ENCODE peak calls at places on chromosomes 11 and 22, in six cellular contexts. N is transverse colon, X is fibroblast of mammary gland, Z is breast epithelium, S is astrocyte of the cerebellum, Y is astrocyte of the spinal cord. Q is an unnamed sample.

GRCh38 chr11:115676768-115677167 is 172.6 kb upstream of the CADM1 start:
- DNase-seq in N (no peak), X (no peak), Z (no peak), S (peak), Y (peak), Q (no peak)

GRCh38 chr11:575324-575995 is 810 bp upstream of the PHRF1 start:
- DNase-seq in N (no peak), X (no peak), Z (no peak), S (no peak), Y (peak), Q (no peak)

GRCh38 chr11:35185696-35186095 is 46.7 kb downstream of the CD44 start:
- DNase-seq in N (no peak), X (no peak), Z (no peak), S (no peak), Y (no peak), Q (no peak)

GRCh38 chr11:118785362-118785761 is 5.6 kb downstream of the DDX6 start:
- DNase-seq in N (no peak), X (peak), Z (no peak), S (no peak), Y (peak), Q (no peak)

GRCh38 chr22:50698546-50698945 is 25.9 kb downstream of the SHANK3 start:
- DNase-seq in N (no peak), X (no peak), Z (no peak), S (no peak), Y (no peak), Q (no peak)

GRCh38 chr22:41401781-41402648 is 20.3 kb downstream of the TEF start:
- DNase-seq in N (peak), X (peak), Z (no peak), S (no peak), Y (peak), Q (no peak)

GRCh38 chr11:74849525-74850391 is 99.1 kb downstream of the XRRA1 start:
- DNase-seq in N (no peak), X (peak), Z (no peak), S (peak), Y (peak), Q (no peak)

GRCh38 chr11:85974126-85974525 is 94.8 kb downstream of the PICALM start:
- DNase-seq in N (no peak), X (peak), Z (no peak), S (no peak), Y (no peak), Q (no peak)

GRCh38 chr11:66727282-66727882 is 1.6 kb downstream of the SPTBN2 start:
- DNase-seq in N (peak), X (no peak), Z (no peak), S (no peak), Y (peak), Q (no peak)

GRCh38 chr11:64841592-64842365 is 2.7 kb downstream of the CDC42BPG start:
- DNase-seq in N (no peak), X (no peak), Z (peak), S (no peak), Y (no peak), Q (no peak)

GRCh38 chr11:62856333-62856910 is 17.0 kb upstream of the WDR74 start:
- DNase-seq in N (no peak), X (peak), Z (no peak), S (no peak), Y (peak), Q (no peak)

GRCh38 chr22:29710922-29711593 is 8.7 kb upstream of the CABP7 start:
- DNase-seq in N (peak), X (no peak), Z (no peak), S (no peak), Y (no peak), Q (no peak)

GRCh38 chr11:57163160-57163868 is 18.4 kb upstream of the LRRC55 start:
- DNase-seq in N (no peak), X (no peak), Z (no peak), S (no peak), Y (no peak), Q (no peak)

GRCh38 chr11:62242021-62242420 is at the start of gene SCGB1D2:
- DNase-seq in N (no peak), X (no peak), Z (peak), S (no peak), Y (no peak), Q (peak)

GRCh38 chr11:115745041-115745440 is 240.8 kb upstream of the CADM1 start:
- DNase-seq in N (no peak), X (no peak), Z (no peak), S (no peak), Y (no peak), Q (no peak)

GRCh38 chr11:34269031-34269430 is 88.8 kb downstream of the ABTB2 start:
- DNase-seq in N (no peak), X (no peak), Z (no peak), S (peak), Y (peak), Q (no peak)

GRCh38 chr22:19058713-19059451 is 63.3 kb downstream of the DGCR2 start:
- DNase-seq in N (no peak), X (no peak), Z (no peak), S (no peak), Y (no peak), Q (no peak)

GRCh38 chr22:19687561-19688300 is 26.6 kb upstream of the SEPTIN5 start:
- DNase-seq in N (no peak), X (no peak), Z (no peak), S (no peak), Y (no peak), Q (no peak)

GRCh38 chr11:47523491-47524199 is 29.3 kb downstream of the CELF1 start:
- DNase-seq in N (no peak), X (peak), Z (no peak), S (peak), Y (peak), Q (peak)

GRCh38 chr11:64447717-64448598 is 89.0 kb downstream of the RPS6KA4 start:
- DNase-seq in N (peak), X (no peak), Z (peak), S (no peak), Y (no peak), Q (no peak)

GRCh38 chr11:33478111-33478573 is 221.0 kb downstream of the HIPK3 start:
- DNase-seq in N (no peak), X (peak), Z (no peak), S (no peak), Y (no peak), Q (no peak)

GRCh38 chr11:1674879-1675235 is 22.1 kb upstream of the KRTAP5-6 start:
- DNase-seq in N (no peak), X (no peak), Z (no peak), S (no peak), Y (no peak), Q (no peak)

GRCh38 chr11:12110714-12111481 is 508 bp downstream of the MICAL2 start:
- DNase-seq in N (peak), X (no peak), Z (peak), S (no peak), Y (peak), Q (no peak)

GRCh38 chr11:117796456-117797428 is at the start of gene DSCAML1:
- DNase-seq in N (no peak), X (no peak), Z (no peak), S (no peak), Y (no peak), Q (no peak)

GRCh38 chr11:19216709-19217374 is 15.1 kb upstream of the CSRP3 start:
- DNase-seq in N (no peak), X (no peak), Z (no peak), S (no peak), Y (no peak), Q (no peak)

GRCh38 chr22:27113211-27114030 is 456.0 kb downstream of the MIAT start:
- DNase-seq in N (peak), X (peak), Z (peak), S (peak), Y (peak), Q (peak)

GRCh38 chr11:1570896-1571759 is 943 bp downstream of the DUSP8 start:
- DNase-seq in N (no peak), X (no peak), Z (peak), S (no peak), Y (no peak), Q (no peak)

DNA sequence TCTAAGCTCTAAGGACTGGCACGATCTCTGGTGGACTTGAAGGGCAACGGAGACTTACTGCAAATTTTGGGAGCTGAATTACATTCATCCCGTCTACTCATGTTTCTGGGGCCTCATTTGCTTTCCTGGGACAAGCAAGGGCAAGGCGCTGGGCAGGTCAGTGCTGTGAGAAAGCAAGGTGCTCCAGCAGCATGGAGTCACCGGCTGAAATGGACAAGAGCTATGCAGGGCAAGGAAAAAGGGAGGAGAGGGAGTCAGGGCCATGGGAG is 25.6 kb downstream of the FLI1 start:
- DNase-seq in N (no peak), X (no peak), Z (no peak), S (no peak), Y (no peak), Q (no peak)
- H3K4me3 ChIP-seq in N (no peak), X (no peak), Z (no peak), S (no peak), Y (no peak), Q (no peak)

DNA sequence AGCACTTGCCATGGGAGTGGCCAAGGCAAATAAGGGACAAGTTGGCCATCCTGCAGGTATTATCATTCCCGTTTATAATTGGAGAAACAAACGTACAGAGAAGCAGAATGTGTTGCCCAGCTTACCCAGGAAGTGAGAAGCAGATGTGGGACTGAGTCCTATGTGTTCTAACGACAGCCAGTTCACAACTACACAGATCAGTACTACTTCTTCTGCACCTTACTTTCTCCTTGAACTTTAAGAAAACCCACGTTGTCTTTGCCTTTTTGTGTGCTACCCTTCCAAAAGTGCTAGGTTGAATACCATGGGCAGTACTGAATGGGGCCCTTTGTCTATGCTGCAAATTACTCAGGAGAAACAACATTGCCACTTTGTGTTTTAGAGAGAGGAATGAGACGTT is 62.8 kb upstream of the BLID start:
- DNase-seq in N (no peak), X (peak), Z (no peak), S (no peak), Y (no peak), Q (no peak)
- H3K4me3 ChIP-seq in N (no peak), X (peak), Z (no peak), S (peak), Y (peak), Q (no peak)

GRCh38 chr11:44264126-44264749 is 45.7 kb downstream of the ALX4 start:
- DNase-seq in N (no peak), X (no peak), Z (no peak), S (no peak), Y (no peak), Q (no peak)

GRCh38 chr11:44267366-44268072 is 42.4 kb downstream of the ALX4 start:
- DNase-seq in N (no peak), X (no peak), Z (no peak), S (no peak), Y (no peak), Q (no peak)

GRCh38 chr11:44264761-44265160 is 45.2 kb downstream of the ALX4 start:
- DNase-seq in N (no peak), X (no peak), Z (no peak), S (no peak), Y (no peak), Q (no peak)

GRCh38 chr11:44268073-44268806 is 41.7 kb downstream of the ALX4 start:
- DNase-seq in N (no peak), X (no peak), Z (no peak), S (no peak), Y (no peak), Q (no peak)

GRCh38 chr11:44266056-44266780 is 43.7 kb downstream of the ALX4 start:
- DNase-seq in N (no peak), X (no peak), Z (no peak), S (no peak), Y (no peak), Q (no peak)
- H3K4me3 ChIP-seq in N (no peak), X (no peak), Z (no peak), S (no peak), Y (no peak), Q (no peak)

GRCh38 chr22:42443240-42444059 is 11.2 kb upstream of the NFAM1 start:
- DNase-seq in N (no peak), X (no peak), Z (no peak), S (no peak), Y (no peak), Q (no peak)
- H3K4me3 ChIP-seq in N (no peak), X (no peak), Z (peak), S (peak), Y (peak), Q (peak)

GRCh38 chr22:33426451-33426850 is 368.3 kb upstream of the SYN3 start:
- DNase-seq in N (no peak), X (no peak), Z (no peak), S (peak), Y (peak), Q (no peak)
- H3K4me3 ChIP-seq in N (no peak), X (no peak), Z (no peak), S (no peak), Y (no peak), Q (no peak)

GRCh38 chr22:16603448-16603768 is 10.8 kb upstream of the CCT8L2 start:
- DNase-seq in N (no peak), X (no peak), Z (no peak), S (no peak), Y (no peak), Q (no peak)

GRCh38 chr22:16601437-16602223 is 9.0 kb upstream of the CCT8L2 start:
- DNase-seq in N (no peak), X (no peak), Z (peak), S (no peak), Y (no peak), Q (no peak)
- H3K4me3 ChIP-seq in N (peak), X (no peak), Z (peak), S (no peak), Y (no peak), Q (peak)

GRCh38 chr22:31344369-31345330 is 1.5 kb downstream of the PATZ1 start:
- DNase-seq in N (peak), X (peak), Z (peak), S (no peak), Y (peak), Q (no peak)

GRCh38 chr22:31340765-31341247 is 5.3 kb downstream of the PATZ1 start:
- DNase-seq in N (no peak), X (no peak), Z (no peak), S (no peak), Y (no peak), Q (no peak)

GRCh38 chr22:31343235-31344191 is 2.6 kb downstream of the PATZ1 start:
- DNase-seq in N (peak), X (no peak), Z (peak), S (no peak), Y (no peak), Q (no peak)

GRCh38 chr22:31341386-31342088 is 4.6 kb downstream of the PATZ1 start:
- DNase-seq in N (no peak), X (no peak), Z (no peak), S (no peak), Y (no peak), Q (no peak)

DNA sequence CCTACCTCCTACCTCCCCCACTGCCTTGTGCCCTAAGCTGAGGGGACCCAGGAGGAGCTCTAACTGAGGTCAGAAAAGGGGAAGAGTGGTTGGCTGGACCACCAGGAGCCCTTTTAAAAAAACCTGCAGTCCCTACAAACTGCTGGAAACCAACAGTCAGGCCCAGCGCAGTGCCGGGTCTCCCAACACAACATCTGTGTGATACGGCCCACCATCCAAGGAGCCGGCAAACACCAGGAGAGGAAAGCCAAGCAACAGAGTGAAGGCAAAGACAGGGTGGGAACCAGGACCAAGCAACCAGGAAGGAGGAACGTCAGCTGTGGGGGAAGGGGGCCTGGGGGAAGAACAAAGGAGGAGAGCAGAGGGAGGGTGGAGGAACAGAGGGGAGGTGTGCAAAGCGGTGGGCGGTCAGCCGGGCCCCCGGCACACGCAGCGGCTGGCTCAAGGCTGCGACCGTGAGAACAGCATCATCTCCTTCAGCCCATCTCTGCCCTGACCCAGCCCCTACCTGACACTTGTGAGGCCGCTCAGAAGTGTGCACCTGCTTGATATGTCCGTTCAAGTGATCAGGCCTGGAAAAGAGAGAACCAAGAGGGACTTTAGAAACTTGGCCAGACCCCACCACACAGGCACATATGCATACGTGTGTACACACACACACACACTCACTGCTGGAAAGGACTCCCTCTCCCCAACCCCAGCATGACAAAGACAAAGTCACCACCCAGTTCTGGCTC is 3.6 kb downstream of the PATZ1 start:
- DNase-seq in N (no peak), X (no peak), Z (no peak), S (no peak), Y (no peak), Q (no peak)
- H3K4me3 ChIP-seq in N (no peak), X (no peak), Z (peak), S (peak), Y (no peak), Q (no peak)

GRCh38 chr11:71566081-71566620 is 788 bp downstream of the KRTAP5-10 start:
- DNase-seq in N (peak), X (no peak), Z (no peak), S (no peak), Y (no peak), Q (no peak)

GRCh38 chr11:71562120-71562519 is 3.2 kb upstream of the KRTAP5-10 start:
- DNase-seq in N (no peak), X (peak), Z (no peak), S (no peak), Y (no peak), Q (no peak)

GRCh38 chr11:71564430-71564829 is 933 bp upstream of the KRTAP5-10 start:
- DNase-seq in N (no peak), X (no peak), Z (no peak), S (no peak), Y (no peak), Q (no peak)

GRCh38 chr11:71565263-71565662 is at the start of gene KRTAP5-10:
- DNase-seq in N (no peak), X (no peak), Z (no peak), S (no peak), Y (no peak), Q (no peak)

DNA sequence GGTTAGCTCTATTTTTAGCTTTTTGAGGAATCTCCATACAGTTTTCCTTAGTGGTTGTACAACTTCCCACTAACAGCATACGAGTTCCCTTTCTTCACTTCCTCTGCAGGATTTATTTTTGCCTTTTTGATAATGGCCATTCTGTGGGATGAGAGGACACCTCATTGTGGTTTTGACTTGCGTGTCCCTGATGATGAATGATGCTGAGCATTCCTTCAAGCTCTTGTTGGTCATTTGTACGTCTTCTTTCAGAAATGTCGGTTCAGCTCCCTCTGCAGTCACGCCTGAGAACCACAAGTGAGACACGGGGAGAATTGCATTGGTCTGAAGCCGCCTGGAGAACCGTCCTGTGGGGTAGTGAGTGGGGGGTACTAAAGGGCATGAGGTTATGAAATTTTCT is 2.0 kb upstream of the KRTAP5-10 start:
- DNase-seq in N (no peak), X (peak), Z (no peak), S (no peak), Y (peak), Q (peak)
- H3K4me3 ChIP-seq in N (no peak), X (no peak), Z (no peak), S (no peak), Y (no peak), Q (no peak)

Q was measured in epithelial cell of proximal tubule.